ENCODE peak calls at places on chromosomes 13 and 19, in ten cellular contexts. V is NCI-H1105 treated with DMSO at 0.1 percent for 48 hours; J is HL-60; X is C1 segment of cervical spinal cord; R is fibroblast of gingiva; G is left kidney; Y is mesenchymal stem cell; N is islet precursor cell; L is activated CD4-positive, alpha-beta T cell treated with anti-CD3 and anti-CD28 coated beads, Interleukin-2, amount 50 U/mL, for 24 hours; S is HS-27A. M is an unnamed sample.

GRCh38 chr13:77309254-77309653 is 17.6 kb downstream of the MYCBP2 start:
- DNase-seq in J (no peak), L (no peak), S (no peak), V (no peak), G (no peak), R (no peak), Y (no peak), N (no peak), X (no peak), M (no peak)

GRCh38 chr19:31985001-31985605 is 360.3 kb upstream of the ZNF507 start:
- DNase-seq in G (no peak), X (no peak), Y (peak; percentile 1), V (no peak), L (no peak), R (no peak), S (no peak), N (no peak), J (no peak), M (no peak)

GRCh38 chr19:2462635-2463421 is 6.1 kb upstream of the LMNB2 start:
- DNase-seq in Y (peak; percentile 98), N (peak; percentile 98), V (peak; percentile 47), R (peak; percentile 99), L (no peak), X (peak; percentile 86), S (no peak), G (peak; percentile 98), J (no peak), M (peak; percentile 98)

GRCh38 chr13:74889321-74889720 is 592.6 kb downstream of the TBC1D4 start:
- DNase-seq in S (no peak), R (no peak), Y (peak; percentile 36), J (no peak), G (no peak), L (no peak), V (peak; percentile 6), X (no peak), N (no peak), M (no peak)

GRCh38 chr19:13138916-13139198 is 11.3 kb downstream of the STX10 start:
- DNase-seq in G (no peak), Y (no peak), L (no peak), N (no peak), S (no peak), X (no peak), V (no peak), J (no peak), R (no peak), M (no peak)

GRCh38 chr13:79470666-79471065 is 10.3 kb upstream of the NDFIP2 start:
- DNase-seq in N (no peak), L (no peak), Y (no peak), X (no peak), J (no peak), R (no peak), G (no peak), V (no peak), S (no peak), M (no peak)

GRCh38 chr19:56162258-56162657 is 13.6 kb upstream of the GALP start:
- DNase-seq in G (no peak), X (no peak), N (no peak), R (no peak), V (no peak), L (no peak), Y (peak; percentile 31), S (no peak), J (no peak), M (no peak)

GRCh38 chr19:19554074-19555023 is 16.3 kb downstream of the CILP2 start:
- DNase-seq in N (peak; percentile 80), J (no peak), V (peak; percentile 6), L (peak; percentile 42), R (no peak), G (no peak), S (no peak), X (no peak), Y (peak; percentile 47), M (peak; percentile 82)

GRCh38 chr19:35549174-35549788 is 3.9 kb downstream of the TMEM147 start:
- DNase-seq in X (peak; percentile 25), N (peak; percentile 78), S (peak; percentile 53), R (peak; percentile 47), G (peak; percentile 92), L (peak; percentile 57), J (peak; percentile 51), V (peak; percentile 70), Y (peak; percentile 77), M (peak; percentile 82)

GRCh38 chr19:30434797-30435594 is 62.8 kb downstream of the ZNF536 start:
- DNase-seq in V (no peak), J (no peak), S (no peak), G (no peak), L (no peak), N (no peak), X (no peak), Y (no peak), R (no peak), M (no peak)

GRCh38 chr19:3065675-3066357 is 3.5 kb upstream of the TLE5 start:
- DNase-seq in X (no peak), S (no peak), V (peak; percentile 76), Y (no peak), R (no peak), J (no peak), N (no peak), G (peak; percentile 62), L (no peak), M (no peak)

GRCh38 chr19:3249408-3249807 is 24.9 kb downstream of the CELF5 start:
- DNase-seq in X (no peak), R (no peak), N (no peak), Y (no peak), L (no peak), S (no peak), J (no peak), G (no peak), V (no peak), M (peak; percentile 55)

GRCh38 chr19:1718382-1719315 is 34.7 kb upstream of the ONECUT3 start:
- DNase-seq in N (no peak), J (no peak), G (no peak), X (no peak), R (no peak), L (no peak), V (no peak), S (no peak), Y (no peak), M (no peak)

GRCh38 chr13:76852991-76853390 is 33.2 kb downstream of the KCTD12 start:
- DNase-seq in V (no peak), S (no peak), G (no peak), R (no peak), Y (peak; percentile 40), J (no peak), N (peak; percentile 57), L (no peak), X (no peak), M (no peak)

GRCh38 chr13:26561636-26562537 is 4.4 kb downstream of the WASF3 start:
- DNase-seq in Y (peak; percentile 71), N (peak; percentile 56), R (peak; percentile 76), X (no peak), G (peak; percentile 89), L (no peak), S (no peak), V (no peak), J (no peak), M (peak; percentile 11)

GRCh38 chr19:58546131-58546530 is 2.3 kb downstream of the TRIM28 start:
- DNase-seq in X (no peak), V (no peak), Y (no peak), R (no peak), J (no peak), N (no peak), L (no peak), G (no peak), S (no peak), M (no peak)

GRCh38 chr19:34351382-34351802 is 13.6 kb upstream of the GPI start:
- DNase-seq in N (no peak), Y (no peak), S (no peak), X (peak; percentile 52), J (no peak), L (no peak), R (no peak), V (no peak), G (peak; percentile 28), M (no peak)

GRCh38 chr13:24228852-24229458 is 68.4 kb downstream of the SPATA13 start:
- DNase-seq in J (no peak), G (peak; percentile 83), N (peak; percentile 58), R (peak; percentile 61), L (no peak), X (no peak), S (no peak), V (peak; percentile 34), Y (peak; percentile 72), M (no peak)

GRCh38 chr19:6087074-6087506 is 23.2 kb downstream of the RFX2 start:
- DNase-seq in Y (no peak), S (no peak), J (no peak), N (peak; percentile 96), L (no peak), R (no peak), G (peak; percentile 79), V (peak; percentile 41), X (no peak), M (peak; percentile 74)

GRCh38 chr13:45082964-45083363 is 37.3 kb upstream of the GTF2F2 start:
- DNase-seq in S (peak; percentile 50), L (no peak), J (no peak), N (no peak), X (no peak), R (peak; percentile 75), G (no peak), V (no peak), Y (no peak), M (no peak)

GRCh38 chr19:996051-996838 is 4.0 kb upstream of the GRIN3B start:
- DNase-seq in S (no peak), R (no peak), G (peak; percentile 75), X (peak; percentile 10), V (peak; percentile 80), N (peak; percentile 74), Y (peak; percentile 62), L (peak; percentile 44), J (no peak), M (peak; percentile 63)

GRCh38 chr13:75830842-75831241 is 194.7 kb downstream of the LMO7 start:
- DNase-seq in N (no peak), L (no peak), R (no peak), G (no peak), X (no peak), V (no peak), S (no peak), Y (peak; percentile 46), J (no peak), M (no peak)

GRCh38 chr19:10587022-10587838 is at the start of gene AP1M2:
- DNase-seq in N (no peak), R (no peak), X (no peak), L (no peak), G (peak; percentile 55), Y (no peak), J (no peak), S (no peak), V (peak; percentile 79), M (no peak)

GRCh38 chr13:36131215-36131930 is at the start of gene DCLK1:
- DNase-seq in X (no peak), S (no peak), V (peak; percentile 59), G (peak; percentile 90), N (peak; percentile 76), Y (peak; percentile 1), R (peak; percentile 12), J (no peak), L (no peak), M (peak; percentile 74)

GRCh38 chr19:35388277-35389054 is 17.6 kb downstream of the GPR42 start:
- DNase-seq in S (no peak), N (no peak), G (no peak), L (no peak), V (no peak), X (no peak), J (no peak), Y (no peak), R (no peak), M (no peak)

GRCh38 chr13:92224052-92224821 is 825.8 kb downstream of the GPC5 start:
- DNase-seq in S (peak; percentile 42), L (no peak), R (peak; percentile 64), J (no peak), V (no peak), G (no peak), N (no peak), Y (peak; percentile 97), X (no peak), M (no peak)

GRCh38 chr13:51825681-51826254 is 19.2 kb downstream of the TMEM272 start:
- DNase-seq in J (no peak), Y (no peak), R (no peak), L (no peak), S (no peak), N (no peak), G (no peak), X (no peak), V (no peak), M (no peak)

GRCh38 chr19:30323904-30324303 is 48.3 kb upstream of the ZNF536 start:
- DNase-seq in N (no peak), Y (no peak), J (no peak), G (no peak), R (no peak), V (no peak), X (no peak), L (no peak), S (no peak), M (no peak)

M was measured in ELF-1.